ENCODE peak calls at places on chromosomes 4 and X, in nine cellular contexts. M, I, B, E, Q, H, O, G and T are unnamed samples.
A peak's percentile ranks its signal among the peaks of the same experiment; 100 is the strongest.

GRCh38 chrX:17967888-17968287 is 106.8 kb upstream of the RAI2 start:
- DNase-seq in Q (no peak), H (no peak), E (peak; percentile 22), M (no peak), B (no peak), G (no peak), I (peak; percentile 38), O (peak; percentile 30), T (no peak)

GRCh38 chrX:102858826-102859627 is 78.0 kb upstream of the RAB40AL start:
- DNase-seq in G (no peak), H (no peak), I (no peak), O (no peak), B (no peak), E (no peak), M (no peak), Q (no peak), T (no peak)

GRCh38 chr4:76879731-76880364 is 18.1 kb downstream of the SOWAHB start:
- DNase-seq in E (no peak), B (no peak), Q (peak; percentile 98), H (no peak), M (no peak), O (no peak), I (no peak), G (no peak), T (no peak)

GRCh38 chrX:116462843-116463242 is at the start of gene CT83:
- DNase-seq in E (no peak), M (no peak), O (no peak), Q (no peak), B (no peak), H (no peak), G (no peak), I (no peak), T (no peak)

GRCh38 chr4:8171941-8172924 is 13.6 kb upstream of the ABLIM2 start:
- DNase-seq in G (no peak), B (no peak), H (no peak), O (no peak), Q (no peak), E (no peak), I (no peak), M (no peak), T (no peak)

GRCh38 chr4:72111863-72112262 is 80.1 kb downstream of the NPFFR2 start:
- DNase-seq in H (no peak), I (no peak), M (no peak), E (no peak), G (no peak), Q (no peak), B (no peak), O (no peak), T (no peak)

GRCh38 chrX:73214366-73215094 is at the start of gene NAP1L2:
- DNase-seq in O (no peak), I (peak; percentile 20), G (peak; percentile 47), M (peak; percentile 25), B (peak; percentile 28), E (peak; percentile 51), Q (no peak), H (peak; percentile 22), T (peak; percentile 4)

GRCh38 chr4:151175204-151175603 is 75.8 kb downstream of the RPS3A start:
- DNase-seq in B (no peak), Q (no peak), O (no peak), I (no peak), E (no peak), G (no peak), M (no peak), H (no peak), T (no peak)

GRCh38 chr4:139611391-139611790 is 54.2 kb upstream of the MGST2 start:
- DNase-seq in E (no peak), H (no peak), G (no peak), M (no peak), O (no peak), B (no peak), Q (no peak), I (no peak), T (no peak)

GRCh38 chr4:54439831-54440243 is 210.7 kb downstream of the PDGFRA start:
- DNase-seq in Q (peak; percentile 11), B (peak; percentile 20), M (peak; percentile 57), H (no peak), G (peak; percentile 52), I (no peak), O (no peak), E (no peak), T (no peak)

GRCh38 chr4:100299019-100299418 is 108.8 kb upstream of the DDIT4L start:
- DNase-seq in G (peak; percentile 28), H (peak; percentile 43), I (peak; percentile 52), E (no peak), B (no peak), M (peak; percentile 49), Q (peak; percentile 96), O (no peak), T (no peak)

GRCh38 chr4:166078383-166078782 is 205.3 kb downstream of the TLL1 start:
- DNase-seq in I (no peak), O (no peak), E (no peak), B (no peak), Q (no peak), H (no peak), G (no peak), M (no peak), T (no peak)

GRCh38 chr4:1907848-1908525 is 36.8 kb downstream of the NSD2 start:
- DNase-seq in E (peak; percentile 83), B (peak; percentile 46), Q (no peak), G (no peak), O (no peak), H (no peak), M (no peak), I (no peak), T (no peak)

GRCh38 chrX:13401724-13402123 is 81.9 kb upstream of the ATXN3L start:
- DNase-seq in E (no peak), B (no peak), H (no peak), Q (no peak), M (no peak), G (no peak), O (no peak), I (no peak), T (no peak)

GRCh38 chr4:88765729-88766128 is 68.1 kb upstream of the NAP1L5 start:
- DNase-seq in O (no peak), E (peak; percentile 14), Q (peak; percentile 60), G (peak; percentile 77), I (no peak), B (no peak), H (no peak), M (peak; percentile 78), T (no peak)

GRCh38 chr4:140149851-140150635 is 3.9 kb downstream of the MAML3 start:
- DNase-seq in Q (peak; percentile 60), I (peak; percentile 82), E (peak; percentile 84), B (peak; percentile 89), M (peak; percentile 88), O (peak; percentile 78), H (peak; percentile 78), G (peak; percentile 76), T (no peak)

GRCh38 chr4:127211377-127212268 is 421.1 kb upstream of the INTU start:
- DNase-seq in H (no peak), B (no peak), O (no peak), Q (peak; percentile 40), G (no peak), M (no peak), I (no peak), E (no peak), T (no peak)
- H3K27ac ChIP-seq in H (peak overlapping the region; percentile 11), B (no peak overlapping the region), O (no peak overlapping the region), Q (no peak overlapping the region), G (peak overlapping the region; percentile 60), M (peak overlapping the region; percentile 41), I (no peak overlapping the region), E (peak overlapping the region; percentile 12), T (no peak overlapping the region)

DNA sequence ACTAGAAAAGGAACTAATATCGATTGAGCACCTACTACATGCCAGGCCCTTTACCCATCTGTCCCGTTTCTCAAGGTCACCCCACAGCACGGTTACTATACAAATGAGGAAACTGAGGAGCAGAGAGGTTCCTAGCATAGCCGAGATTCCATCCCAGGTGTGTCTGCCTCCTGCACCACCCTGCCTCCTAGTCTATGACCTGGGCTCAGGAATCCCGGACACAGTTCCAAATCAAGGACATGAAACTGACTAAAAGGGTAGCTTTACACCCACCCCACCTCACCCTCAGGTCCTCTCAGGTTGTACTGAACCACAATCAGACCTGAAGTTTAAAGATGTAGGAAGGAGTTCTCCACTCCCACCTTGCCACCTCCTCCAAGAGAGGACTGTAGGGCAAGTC is 55.6 kb downstream of the APBB2 start:
- DNase-seq in H (no peak), E (no peak), M (no peak), O (no peak), I (no peak), Q (no peak), G (no peak), B (no peak), T (no peak)
- H3K4me1 ChIP-seq in H (peaks cover 9% of the 10 kb centered on the region), E (no peaks in the 10 kb centered on the region), M (peaks cover 15% of the 10 kb centered on the region), O (peaks cover 2% of the 10 kb centered on the region), I (peaks cover 21% of the 10 kb centered on the region), Q (peaks cover 19% of the 10 kb centered on the region), G (no peaks in the 10 kb centered on the region), B (no peaks in the 10 kb centered on the region), T (no peaks in the 10 kb centered on the region)

GRCh38 chr4:102322736-102323135 is 22.5 kb downstream of the SLC39A8 start:
- DNase-seq in G (no peak), I (no peak), B (no peak), O (no peak), H (no peak), E (no peak), Q (no peak), M (no peak), T (no peak)
- H3K27ac ChIP-seq in G (no peak overlapping the region), I (no peak overlapping the region), B (no peak overlapping the region), O (no peak overlapping the region), H (no peak overlapping the region), E (no peak overlapping the region), Q (no peak overlapping the region), M (no peak overlapping the region), T (no peak overlapping the region)

GRCh38 chr4:16116019-16116418 is 32.2 kb upstream of the PROM1 start:
- DNase-seq in E (no peak), M (no peak), I (no peak), Q (no peak), O (no peak), B (no peak), H (no peak), G (peak; percentile 34), T (no peak)

GRCh38 chr4:16117164-16117563 is 33.3 kb upstream of the PROM1 start:
- DNase-seq in M (no peak), O (no peak), B (peak; percentile 4), E (no peak), H (no peak), Q (no peak), G (no peak), I (no peak), T (no peak)

GRCh38 chr4:16116493-16116990 is 32.7 kb upstream of the PROM1 start:
- DNase-seq in O (no peak), G (no peak), E (no peak), I (no peak), H (no peak), B (no peak), Q (no peak), M (no peak), T (no peak)

GRCh38 chr4:16113741-16114140 is 29.9 kb upstream of the PROM1 start:
- DNase-seq in H (no peak), G (no peak), Q (no peak), E (no peak), O (no peak), M (no peak), B (no peak), I (no peak), T (no peak)

GRCh38 chr4:16114546-16114945 is 30.7 kb upstream of the PROM1 start:
- DNase-seq in G (no peak), O (no peak), H (no peak), M (no peak), B (no peak), I (no peak), E (no peak), Q (no peak), T (no peak)
- H3K4me1 ChIP-seq in G (no peaks in the 10 kb centered on the region), O (no peaks in the 10 kb centered on the region), H (no peaks in the 10 kb centered on the region), M (no peaks in the 10 kb centered on the region), B (no peaks in the 10 kb centered on the region), I (no peaks in the 10 kb centered on the region), E (no peaks in the 10 kb centered on the region), Q (no peaks in the 10 kb centered on the region), T (no peaks in the 10 kb centered on the region)